ENCODE peak calls at places on chromosomes 16 and 17, in eight cellular contexts. One of them, this sample, is unnamed.

GRCh38 chr16:59527206-59527997 is 793.3 kb upstream of the GOT2 start:
- DNase-seq in A549: peak; percentile 76
- DNase-seq in testis: no peak
- DNase-seq in IMR-90: peak; percentile 38
- DNase-seq in heart left ventricle: no peak
- DNase-seq in HCT116: no peak
- DNase-seq in NB4: no peak
- DNase-seq in uterus: no peak
- DNase-seq in this sample: no peak

GRCh38 chr16:49466881-49467280 is 93.3 kb downstream of the C16orf78 start:
- DNase-seq in HCT116: no peak
- DNase-seq in uterus: no peak
- DNase-seq in heart left ventricle: no peak
- DNase-seq in IMR-90: no peak
- DNase-seq in testis: no peak
- DNase-seq in NB4: no peak
- DNase-seq in A549: no peak
- DNase-seq in this sample: no peak

GRCh38 chr16:48720266-48720665 is 110.3 kb upstream of the N4BP1 start:
- DNase-seq in A549: peak; percentile 4
- DNase-seq in uterus: no peak
- DNase-seq in NB4: peak; percentile 52
- DNase-seq in heart left ventricle: no peak
- DNase-seq in IMR-90: peak; percentile 22
- DNase-seq in testis: peak; percentile 34
- DNase-seq in HCT116: no peak
- DNase-seq in this sample: peak; percentile 2

GRCh38 chr16:85924675-85925074 is 25.7 kb downstream of the IRF8 start:
- DNase-seq in testis: no peak
- DNase-seq in IMR-90: no peak
- DNase-seq in HCT116: no peak
- DNase-seq in uterus: no peak
- DNase-seq in heart left ventricle: no peak
- DNase-seq in A549: no peak
- DNase-seq in NB4: no peak
- DNase-seq in this sample: no peak

GRCh38 chr16:14961405-14962186 is 13.2 kb upstream of the PDXDC1 start:
- DNase-seq in NB4: no peak
- DNase-seq in IMR-90: no peak
- DNase-seq in uterus: no peak
- DNase-seq in heart left ventricle: no peak
- DNase-seq in testis: no peak
- DNase-seq in HCT116: no peak
- DNase-seq in A549: no peak
- DNase-seq in this sample: no peak

GRCh38 chr17:2405247-2405926 is 4.5 kb upstream of the MNT start:
- DNase-seq in IMR-90: peak; percentile 94
- DNase-seq in HCT116: no peak
- DNase-seq in A549: peak; percentile 67
- DNase-seq in uterus: no peak
- DNase-seq in NB4: peak; percentile 35
- DNase-seq in testis: peak; percentile 36
- DNase-seq in heart left ventricle: peak; percentile 45
- DNase-seq in this sample: no peak

GRCh38 chr17:36534117-36534880 is at the start of gene MYO19:
- DNase-seq in IMR-90: peak; percentile 44
- DNase-seq in A549: peak; percentile 85
- DNase-seq in NB4: peak; percentile 81
- DNase-seq in uterus: peak; percentile 70
- DNase-seq in heart left ventricle: peak; percentile 74
- DNase-seq in testis: peak; percentile 72
- DNase-seq in HCT116: peak; percentile 67
- DNase-seq in this sample: peak; percentile 68

GRCh38 chr17:45775148-45775547 is 9.0 kb upstream of the CRHR1 start:
- DNase-seq in A549: no peak
- DNase-seq in NB4: no peak
- DNase-seq in testis: no peak
- DNase-seq in uterus: no peak
- DNase-seq in heart left ventricle: no peak
- DNase-seq in IMR-90: no peak
- DNase-seq in HCT116: no peak
- DNase-seq in this sample: no peak

DNA sequence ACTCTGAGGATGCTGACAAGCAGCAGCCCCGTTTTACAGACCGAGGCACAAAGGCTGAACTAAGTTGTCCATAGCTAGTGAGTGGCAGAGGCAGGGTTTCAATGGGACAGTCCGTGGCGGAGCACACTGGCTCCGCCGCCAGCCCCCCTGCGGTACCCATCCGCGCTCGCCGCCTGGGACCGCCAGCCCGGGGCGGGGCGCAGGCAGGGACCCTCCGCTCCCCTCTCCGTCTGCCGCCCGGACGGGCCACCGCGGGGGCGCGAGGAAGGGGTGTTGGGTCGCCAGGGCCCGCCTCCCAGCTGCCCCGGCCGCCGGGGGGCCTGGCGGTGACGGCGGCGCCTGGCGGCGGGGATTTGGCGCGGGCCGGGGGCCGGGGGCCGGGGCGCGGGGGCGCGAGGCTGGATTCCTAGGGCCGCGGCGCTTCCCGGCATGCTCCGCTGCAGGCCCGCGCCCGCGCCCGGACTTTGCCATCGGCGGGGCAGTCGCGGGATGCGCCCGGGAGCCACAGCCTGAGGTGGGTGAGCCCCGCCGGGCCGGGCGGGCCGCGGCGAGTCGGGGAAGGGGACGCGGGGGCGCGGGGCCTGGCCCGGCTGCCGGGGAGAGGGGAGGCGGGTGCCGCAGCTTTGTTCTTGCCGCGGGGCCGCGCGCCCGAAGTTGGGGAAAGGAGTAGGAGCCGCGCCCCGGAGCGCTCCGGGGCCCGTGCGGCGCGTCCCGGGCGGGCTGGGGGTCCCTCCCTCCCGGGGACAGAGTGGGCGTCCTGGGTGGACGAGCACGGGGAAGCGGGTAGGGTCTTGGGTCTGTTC is at the start of gene TMEM98:
- DNase-seq in testis: peak; percentile 43
- DNase-seq in heart left ventricle: no peak
- DNase-seq in HCT116: no peak
- DNase-seq in uterus: peak; percentile 41
- DNase-seq in A549: no peak
- DNase-seq in IMR-90: peak; percentile 12
- DNase-seq in NB4: no peak
- DNase-seq in this sample: peak; percentile 67
- TF ChIP-seq POLR2A in testis: no peak
- TF ChIP-seq POLR2A in heart left ventricle: no peak
- TF ChIP-seq POLR2A in HCT116: no peak
- TF ChIP-seq POLR2A in uterus: peak; percentile 38
- TF ChIP-seq POLR2A in A549: no peak
- TF ChIP-seq POLR2A in IMR-90: no peak
- TF ChIP-seq POLR2A in NB4: no peak
- TF ChIP-seq POLR2A in this sample: no peak

GRCh38 chr16:56732366-56732765 is 2.4 kb downstream of the NUP93 start:
- DNase-seq in uterus: no peak
- DNase-seq in IMR-90: no peak
- DNase-seq in HCT116: no peak
- DNase-seq in NB4: no peak
- DNase-seq in testis: no peak
- DNase-seq in heart left ventricle: no peak
- DNase-seq in A549: no peak
- DNase-seq in this sample: no peak

GRCh38 chr16:56729351-56729735 is 586 bp upstream of the NUP93 start:
- DNase-seq in heart left ventricle: no peak
- DNase-seq in A549: no peak
- DNase-seq in HCT116: no peak
- DNase-seq in IMR-90: no peak
- DNase-seq in testis: no peak
- DNase-seq in uterus: no peak
- DNase-seq in NB4: no peak
- DNase-seq in this sample: peak; percentile 45

GRCh38 chr16:56732832-56733231 is 2.9 kb downstream of the NUP93 start:
- DNase-seq in HCT116: no peak
- DNase-seq in testis: no peak
- DNase-seq in uterus: no peak
- DNase-seq in NB4: no peak
- DNase-seq in heart left ventricle: no peak
- DNase-seq in A549: no peak
- DNase-seq in IMR-90: no peak
- DNase-seq in this sample: no peak

GRCh38 chr16:56728027-56728426 is 1.9 kb upstream of the NUP93 start:
- DNase-seq in testis: no peak
- DNase-seq in uterus: no peak
- DNase-seq in HCT116: no peak
- DNase-seq in heart left ventricle: no peak
- DNase-seq in A549: no peak
- DNase-seq in NB4: no peak
- DNase-seq in IMR-90: no peak
- DNase-seq in this sample: no peak

DNA sequence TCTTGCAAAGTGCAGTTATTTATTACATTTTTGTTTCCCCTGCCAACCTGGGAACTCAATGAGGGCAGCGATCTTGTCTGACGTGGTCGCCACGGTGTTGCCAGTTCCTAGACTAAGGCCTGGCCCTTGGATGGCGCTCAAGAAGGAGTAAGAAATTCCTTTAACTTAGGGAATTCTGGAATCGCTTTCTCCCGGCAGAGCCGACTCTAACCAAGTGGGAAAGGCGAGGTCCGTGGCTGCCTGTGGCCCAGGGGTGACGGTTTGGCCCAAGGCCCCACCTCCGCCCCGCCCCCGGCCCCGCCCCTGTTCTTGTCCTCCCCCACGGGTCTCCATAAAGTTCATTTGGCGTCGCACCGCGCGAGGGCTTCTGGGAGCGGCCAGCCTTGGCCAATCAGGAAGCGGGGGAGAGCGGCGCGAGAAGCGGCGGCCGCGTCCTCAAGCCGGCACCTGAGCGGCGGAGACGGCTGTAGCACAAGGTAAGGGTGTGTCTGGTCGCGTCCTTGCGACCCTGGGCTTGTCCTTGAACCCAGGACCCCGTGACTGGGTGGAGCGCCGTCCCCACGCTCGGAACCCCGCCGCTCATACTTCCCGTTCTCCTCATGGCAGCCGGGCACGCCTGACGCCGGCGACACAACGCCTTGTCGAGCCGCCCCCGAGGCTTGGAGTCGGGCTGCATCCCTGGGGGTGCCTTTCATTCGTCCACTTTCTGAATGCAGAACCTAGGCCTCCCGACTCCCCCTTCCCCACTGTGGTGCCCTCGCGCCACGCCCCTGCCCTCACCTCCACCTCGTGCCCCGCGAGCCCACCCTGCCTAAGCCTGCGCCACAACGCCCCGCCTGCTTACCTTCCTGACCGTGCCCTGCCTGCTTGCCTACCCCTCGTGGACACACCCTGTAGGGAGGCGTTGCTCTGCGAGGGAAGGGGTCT is at the start of gene NUP93:
- DNase-seq in heart left ventricle: peak; percentile 95
- DNase-seq in NB4: peak; percentile 97
- DNase-seq in IMR-90: peak; percentile 90
- DNase-seq in testis: peak; percentile 94
- DNase-seq in uterus: peak; percentile 89
- DNase-seq in HCT116: peak; percentile 86
- DNase-seq in A549: peak; percentile 92
- DNase-seq in this sample: peak; percentile 94
- TF ChIP-seq POLR2A in heart left ventricle: peak; percentile 55
- TF ChIP-seq POLR2A in NB4: peak; percentile 83
- TF ChIP-seq POLR2A in IMR-90: peak; percentile 63
- TF ChIP-seq POLR2A in testis: no peak
- TF ChIP-seq POLR2A in uterus: peak; percentile 61
- TF ChIP-seq POLR2A in HCT116: peak; percentile 72
- TF ChIP-seq POLR2A in A549: peak; percentile 86
- TF ChIP-seq POLR2A in this sample: peak; percentile 84

DNA sequence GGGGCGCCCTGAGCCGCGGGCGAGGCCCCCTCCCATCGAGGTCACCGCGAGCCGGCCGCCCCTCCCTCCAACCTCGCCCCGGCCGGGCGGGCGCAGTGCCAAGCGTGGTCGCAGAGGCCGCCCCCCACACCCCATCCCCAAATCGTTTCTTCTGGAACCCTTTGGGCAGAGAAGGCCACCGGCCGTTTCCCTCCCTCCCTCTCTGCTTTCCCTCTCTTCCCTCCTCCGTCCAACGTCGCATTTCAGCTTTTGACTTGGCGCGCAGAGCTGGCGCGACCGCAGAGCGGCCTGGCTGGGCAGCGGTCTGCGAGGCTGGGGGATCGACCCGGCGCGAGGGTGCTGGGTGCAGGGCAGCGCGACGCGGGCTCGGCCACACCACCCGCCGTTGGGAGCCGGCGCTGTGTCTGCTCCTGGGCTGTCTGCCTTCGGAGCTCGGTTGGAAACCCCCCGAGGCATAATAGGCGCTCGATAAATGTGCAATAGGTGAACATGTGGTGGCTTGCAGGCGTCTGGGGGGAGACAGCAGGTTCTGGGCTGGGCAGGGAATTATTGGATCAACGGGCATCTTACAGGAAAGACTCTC is 2.9 kb upstream of the NTN3 start:
- DNase-seq in heart left ventricle: no peak
- DNase-seq in uterus: no peak
- DNase-seq in IMR-90: peak; percentile 11
- DNase-seq in HCT116: no peak
- DNase-seq in testis: no peak
- DNase-seq in NB4: peak; percentile 80
- DNase-seq in A549: no peak
- DNase-seq in this sample: peak; percentile 54
- TF ChIP-seq POLR2A in heart left ventricle: no peak
- TF ChIP-seq POLR2A in uterus: no peak
- TF ChIP-seq POLR2A in IMR-90: no peak
- TF ChIP-seq POLR2A in HCT116: no peak
- TF ChIP-seq POLR2A in testis: no peak
- TF ChIP-seq POLR2A in NB4: no peak
- TF ChIP-seq POLR2A in A549: peak; percentile 17
- TF ChIP-seq POLR2A in this sample: no peak

GRCh38 chr17:3801043-3801746 is at the start of gene ITGAE:
- DNase-seq in testis: no peak
- DNase-seq in uterus: no peak
- DNase-seq in A549: no peak
- DNase-seq in IMR-90: no peak
- DNase-seq in heart left ventricle: no peak
- DNase-seq in NB4: no peak
- DNase-seq in HCT116: no peak
- DNase-seq in this sample: no peak

GRCh38 chr17:3801792-3802191 is 804 bp upstream of the ITGAE start:
- DNase-seq in IMR-90: no peak
- DNase-seq in heart left ventricle: no peak
- DNase-seq in uterus: no peak
- DNase-seq in NB4: no peak
- DNase-seq in testis: no peak
- DNase-seq in A549: no peak
- DNase-seq in HCT116: no peak
- DNase-seq in this sample: no peak

GRCh38 chr17:3798273-3799180 is 2.5 kb downstream of the ITGAE start:
- DNase-seq in IMR-90: no peak
- DNase-seq in heart left ventricle: no peak
- DNase-seq in HCT116: no peak
- DNase-seq in A549: no peak
- DNase-seq in NB4: no peak
- DNase-seq in uterus: no peak
- DNase-seq in testis: peak; percentile 81
- DNase-seq in this sample: no peak

GRCh38 chr17:3799181-3799627 is 1.8 kb downstream of the ITGAE start:
- DNase-seq in uterus: no peak
- DNase-seq in HCT116: no peak
- DNase-seq in A549: no peak
- DNase-seq in NB4: no peak
- DNase-seq in testis: no peak
- DNase-seq in IMR-90: no peak
- DNase-seq in heart left ventricle: no peak
- DNase-seq in this sample: no peak

GRCh38 chr17:3800362-3801042 is 486 bp downstream of the ITGAE start:
- DNase-seq in testis: no peak
- DNase-seq in HCT116: no peak
- DNase-seq in A549: no peak
- DNase-seq in NB4: no peak
- DNase-seq in IMR-90: no peak
- DNase-seq in uterus: no peak
- DNase-seq in heart left ventricle: no peak
- DNase-seq in this sample: no peak
- TF ChIP-seq POLR2A in testis: no peak
- TF ChIP-seq POLR2A in HCT116: no peak
- TF ChIP-seq POLR2A in A549: no peak
- TF ChIP-seq POLR2A in NB4: no peak
- TF ChIP-seq POLR2A in IMR-90: no peak
- TF ChIP-seq POLR2A in uterus: no peak
- TF ChIP-seq POLR2A in heart left ventricle: no peak
- TF ChIP-seq POLR2A in this sample: no peak

This sample was measured in erythroblast.